ENCODE peak calls at places on chromosomes 5 and 9, in five cellular contexts. R is aorta, S is spleen, M is tibial artery, W is hepatocyte. V is an unnamed sample.

GRCh38 chr9:135978650-135979461 is 17.7 kb upstream of the UBAC1 start:
- DNase-seq in R (no peak), S (no peak), M (no peak), W (no peak), V (no peak)

GRCh38 chr9:61668846-61669245 is 479.0 kb downstream of the SPATA31A7 start:
- DNase-seq in R (no peak), S (peak), M (no peak), W (no peak), V (no peak)

GRCh38 chr9:18746631-18747030 is 272.7 kb downstream of the ADAMTSL1 start:
- DNase-seq in R (no peak), S (no peak), M (no peak), W (no peak), V (no peak)

GRCh38 chr9:134623408-134624066 is 18.1 kb upstream of the COL5A1 start:
- DNase-seq in R (peak), S (peak), M (peak), W (no peak), V (no peak)

GRCh38 chr9:5626727-5627634 is 1.9 kb upstream of the RIC1 start:
- DNase-seq in R (peak), S (no peak), M (peak), W (peak), V (peak)

GRCh38 chr5:102670224-102670836 is 84.8 kb upstream of the PAM start:
- DNase-seq in R (no peak), S (no peak), M (no peak), W (peak), V (no peak)

GRCh38 chr5:98513378-98513777 is 260.1 kb upstream of the RGMB start:
- DNase-seq in R (no peak), S (no peak), M (no peak), W (peak), V (no peak)

GRCh38 chr9:84439253-84439652 is 98.7 kb upstream of the SLC28A3 start:
- DNase-seq in R (no peak), S (no peak), M (no peak), W (no peak), V (no peak)

GRCh38 chr5:180516440-180516839 is 22.3 kb downstream of the CNOT6 start:
- DNase-seq in R (no peak), S (no peak), M (no peak), W (no peak), V (no peak)
- H3K4me3 ChIP-seq in R (no peak), S (no peak), M (no peak), W (no peak), V (no peak)

GRCh38 chr9:128802482-128802881 is 15.4 kb downstream of the TBC1D13 start:
- DNase-seq in R (no peak), S (no peak), M (no peak), W (no peak), V (no peak)
- H3K4me3 ChIP-seq in R (no peak), S (no peak), M (no peak), W (no peak), V (no peak)

GRCh38 chr9:137679249-137679648 is 60.4 kb downstream of the EHMT1 start:
- DNase-seq in R (no peak), S (peak), M (peak), W (no peak), V (no peak)
- H3K4me3 ChIP-seq in R (no peak), S (no peak), M (no peak), W (no peak), V (no peak)

GRCh38 chr5:123163225-123163876 is 74.3 kb downstream of the PRDM6 start:
- DNase-seq in R (no peak), S (no peak), M (no peak), W (no peak), V (no peak)

GRCh38 chr5:123155511-123155923 is 66.5 kb downstream of the PRDM6 start:
- DNase-seq in R (no peak), S (no peak), M (no peak), W (no peak), V (no peak)

GRCh38 chr5:123154857-123155467 is 65.9 kb downstream of the PRDM6 start:
- DNase-seq in R (no peak), S (no peak), M (peak), W (no peak), V (no peak)

GRCh38 chr5:123156577-123157296 is 67.7 kb downstream of the PRDM6 start:
- DNase-seq in R (no peak), S (no peak), M (no peak), W (peak), V (peak)

DNA sequence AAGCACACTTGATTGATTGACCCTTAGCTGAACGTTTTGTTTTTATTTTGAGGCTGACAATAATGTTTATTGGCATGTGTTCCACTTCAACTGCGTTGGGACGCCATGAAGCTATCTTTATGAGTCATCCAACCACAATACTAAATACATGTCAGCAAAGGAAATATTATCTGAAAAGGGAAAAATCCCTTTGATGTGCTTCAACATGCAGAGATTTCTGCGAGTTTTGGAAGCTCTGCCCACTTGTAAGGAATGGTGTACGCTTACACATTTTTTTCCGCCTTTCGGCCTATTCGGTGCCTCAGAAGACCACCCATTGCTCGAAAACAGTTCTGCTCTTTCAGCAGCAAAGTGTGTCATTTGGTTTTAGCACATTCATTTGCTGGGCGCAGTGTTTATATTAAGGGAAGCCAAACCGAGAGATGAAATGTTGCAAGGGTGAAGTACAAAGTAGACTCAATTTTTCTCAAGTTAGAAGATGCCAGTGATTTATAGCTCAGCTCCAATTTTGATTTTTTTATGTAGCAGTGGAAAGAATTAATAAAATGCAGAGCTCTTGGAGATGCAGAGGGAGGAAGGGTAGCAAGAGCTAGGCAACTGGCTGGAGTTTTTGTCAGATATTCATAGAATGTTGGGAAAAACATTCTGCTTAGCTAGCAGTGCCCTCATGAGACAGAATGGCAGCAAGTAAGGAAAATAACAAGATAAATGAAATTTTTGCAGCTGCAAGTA is 68.9 kb downstream of the PRDM6 start:
- DNase-seq in R (no peak), S (no peak), M (no peak), W (peak), V (peak)
- H3K4me3 ChIP-seq in R (no peak), S (no peak), M (no peak), W (no peak), V (no peak)

GRCh38 chr5:132467292-132467984 is 23.1 kb downstream of the IRF1 start:
- DNase-seq in R (no peak), S (peak), M (peak), W (no peak), V (no peak)
- H3K4me3 ChIP-seq in R (no peak), S (no peak), M (no peak), W (no peak), V (no peak)

DNA sequence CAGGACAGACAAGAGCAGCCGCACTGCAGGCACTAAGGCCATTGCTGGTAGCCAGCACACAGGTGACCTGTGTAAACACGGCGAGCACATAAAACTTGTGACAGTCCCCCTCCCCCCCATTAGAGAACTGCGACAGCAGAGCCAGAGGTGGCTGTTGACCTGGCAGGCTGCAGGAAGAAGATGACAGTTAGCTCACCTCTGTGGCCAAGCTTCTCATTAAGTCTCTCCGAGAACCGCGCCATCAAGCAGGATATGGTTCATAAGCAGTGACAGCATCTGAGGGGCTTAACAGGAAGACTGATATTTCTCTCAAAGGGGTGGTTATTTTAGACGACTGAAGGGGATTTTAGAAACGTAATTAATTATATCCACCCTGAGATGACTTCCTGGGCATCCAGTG is 5.2 kb downstream of the SURF4 start:
- DNase-seq in R (no peak), S (no peak), M (no peak), W (no peak), V (no peak)
- H3K4me3 ChIP-seq in R (no peak), S (no peak), M (no peak), W (no peak), V (no peak)

DNA sequence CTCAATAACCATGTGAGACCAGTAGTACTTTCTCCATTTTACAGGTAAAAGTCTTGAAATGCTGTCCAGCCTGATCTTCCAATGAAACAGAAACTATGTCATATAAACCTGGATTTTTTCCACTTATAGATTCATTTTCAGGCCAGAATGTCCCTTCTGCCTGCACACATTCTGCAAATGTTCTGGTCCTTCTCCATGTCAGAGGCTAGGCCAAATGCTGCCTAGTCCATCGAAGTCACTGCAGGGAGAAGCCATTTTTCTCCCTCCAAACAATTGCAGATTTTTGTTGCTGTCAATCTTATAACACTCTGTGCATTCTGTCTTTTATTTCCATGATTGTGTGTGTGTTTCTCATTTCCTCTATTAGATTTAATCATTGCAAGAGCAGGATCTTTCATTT is 59.4 kb downstream of the ALDH1A1 start:
- DNase-seq in R (no peak), S (no peak), M (no peak), W (no peak), V (no peak)
- H3K4me3 ChIP-seq in R (no peak), S (no peak), M (no peak), W (no peak), V (no peak)

GRCh38 chr5:5139358-5140050 is 626 bp upstream of the ADAMTS16 start:
- DNase-seq in R (no peak), S (no peak), M (no peak), W (peak), V (no peak)

GRCh38 chr5:5141011-5141599 is 975 bp downstream of the ADAMTS16 start:
- DNase-seq in R (no peak), S (no peak), M (no peak), W (no peak), V (no peak)

GRCh38 chr5:5140051-5141010 is at the start of gene ADAMTS16:
- DNase-seq in R (no peak), S (no peak), M (no peak), W (peak), V (no peak)

GRCh38 chr5:5144441-5144840 is 4.3 kb downstream of the ADAMTS16 start:
- DNase-seq in R (no peak), S (no peak), M (no peak), W (no peak), V (no peak)

GRCh38 chr5:5141625-5142527 is 1.7 kb downstream of the ADAMTS16 start:
- DNase-seq in R (no peak), S (no peak), M (no peak), W (peak), V (peak)
- H3K4me3 ChIP-seq in R (no peak), S (no peak), M (no peak), W (no peak), V (no peak)

DNA sequence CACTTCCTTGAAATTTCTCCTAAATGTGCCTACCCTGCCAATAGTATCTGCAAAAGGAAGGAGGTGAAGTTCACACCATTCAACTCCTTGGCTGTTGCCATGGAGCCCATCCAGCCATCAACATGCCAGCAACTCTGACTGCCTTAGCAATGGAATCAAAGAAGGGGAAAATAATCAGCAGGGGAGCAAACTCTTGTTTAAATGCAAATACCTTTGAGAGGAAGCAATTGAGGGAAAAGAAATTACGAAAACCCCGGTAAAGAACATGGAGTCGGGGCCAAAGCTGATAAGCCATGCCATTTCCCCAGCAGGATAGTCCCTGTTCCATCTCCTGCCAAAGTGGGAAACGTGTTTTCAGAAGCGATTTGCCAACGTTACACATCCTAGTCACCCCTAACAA is 69.0 kb downstream of the MFAP3 start:
- DNase-seq in R (no peak), S (no peak), M (no peak), W (no peak), V (no peak)
- H3K4me3 ChIP-seq in R (no peak), S (no peak), M (no peak), W (no peak), V (no peak)